ENCODE peak calls at places on chromosomes 3 and 15, in ten cellular contexts. L is activated naive CD4-positive, alpha-beta T cell; Z is Panc1; S is GM13977; G is activated naive CD8-positive, alpha-beta T cell treated with anti-CD3 and anti-CD28 coated beads, Interleukin-2, amount 50 U/mL, for 24 hours; B is left ventricle myocardium inferior; R is activated gamma-delta T cell treated with Interleukin-2 at 50 U/mL for 16 hours; J is NCI-H460; V is NCI-H510A; I is naive thymus-derived CD8-positive, alpha-beta T cell. D is an unnamed sample.

GRCh38 chr15:49731187-49731828 is 110.5 kb downstream of the DTWD1 start:
- DNase-seq in L (no peak), Z (no peak), S (no peak), G (no peak), B (no peak), R (no peak), J (no peak), V (no peak), I (no peak), D (no peak)

GRCh38 chr3:181919375-181919774 is 207.7 kb downstream of the SOX2 start:
- DNase-seq in L (no peak), Z (no peak), S (no peak), G (no peak), B (no peak), R (no peak), J (no peak), V (no peak), I (no peak), D (no peak)

GRCh38 chr3:186277268-186277909 is 84.6 kb downstream of the DGKG start:
- DNase-seq in L (no peak), Z (no peak), S (no peak), G (no peak), B (no peak), R (no peak), J (peak; percentile 42), V (peak; percentile 8), I (no peak), D (peak; percentile 72)

GRCh38 chr3:105424412-105425152 is 57.9 kb downstream of the ALCAM start:
- DNase-seq in L (no peak), Z (no peak), S (no peak), G (no peak), B (no peak), R (no peak), J (no peak), V (no peak), I (no peak), D (no peak)

GRCh38 chr3:105798381-105798934 is 70.4 kb downstream of the CBLB start:
- DNase-seq in L (no peak), Z (no peak), S (peak; percentile 39), G (no peak), B (no peak), R (no peak), J (no peak), V (no peak), I (no peak), D (peak; percentile 62)

GRCh38 chr15:82597815-82598214 is 49.3 kb downstream of the CPEB1 start:
- DNase-seq in L (no peak), Z (no peak), S (no peak), G (no peak), B (no peak), R (no peak), J (no peak), V (no peak), I (no peak), D (no peak)

GRCh38 chr3:190617185-190617584 is 103.3 kb downstream of the IL1RAP start:
- DNase-seq in L (no peak), Z (no peak), S (peak; percentile 19), G (peak; percentile 45), B (no peak), R (no peak), J (no peak), V (no peak), I (no peak), D (no peak)

GRCh38 chr3:188342991-188343732 is 189.2 kb downstream of the LPP start:
- DNase-seq in L (no peak), Z (no peak), S (no peak), G (no peak), B (peak; percentile 48), R (no peak), J (no peak), V (no peak), I (no peak), D (no peak)

GRCh38 chr3:177724020-177724638 is 526.8 kb upstream of the TBL1XR1 start:
- DNase-seq in L (no peak), Z (no peak), S (no peak), G (no peak), B (peak; percentile 62), R (no peak), J (no peak), V (no peak), I (no peak), D (no peak)

GRCh38 chr3:123326531-123326930 is 122.4 kb downstream of the ADCY5 start:
- DNase-seq in L (no peak), Z (no peak), S (no peak), G (no peak), B (peak; percentile 12), R (no peak), J (no peak), V (no peak), I (no peak), D (no peak)

GRCh38 chr3:142568393-142569017 is 10.0 kb downstream of the ATR start:
- DNase-seq in L (no peak), Z (no peak), S (no peak), G (no peak), B (no peak), R (no peak), J (no peak), V (no peak), I (no peak), D (no peak)

D was measured in amniotic epithelial cell.